ENCODE peak calls at places on chromosomes 12 and 14, in five cellular contexts. One of them, this sample, is unnamed.

GRCh38 chr14:101926085-101926484 is 38.3 kb upstream of the DYNC1H1 start:
- DNase-seq in mesendoderm: no peak
- DNase-seq in IMR-90: no peak
- DNase-seq in neuronal stem cell: no peak
- DNase-seq in H1: no peak
- DNase-seq in this sample: no peak

GRCh38 chr14:41986726-41987125 is 380.1 kb downstream of the LRFN5 start:
- DNase-seq in mesendoderm: no peak
- DNase-seq in IMR-90: peak; percentile 53
- DNase-seq in neuronal stem cell: no peak
- DNase-seq in H1: no peak
- DNase-seq in this sample: peak; percentile 19

GRCh38 chr14:69768873-69769272 is 1.9 kb downstream of the SRSF5 start:
- DNase-seq in mesendoderm: no peak
- DNase-seq in IMR-90: no peak
- DNase-seq in neuronal stem cell: no peak
- DNase-seq in H1: no peak
- DNase-seq in this sample: no peak

GRCh38 chr12:75317784-75318183 is 12.3 kb downstream of the CAPS2 start:
- DNase-seq in mesendoderm: no peak
- DNase-seq in IMR-90: no peak
- DNase-seq in neuronal stem cell: no peak
- DNase-seq in H1: no peak
- DNase-seq in this sample: no peak

GRCh38 chr12:6627598-6627997 is 8.2 kb downstream of the LPAR5 start:
- DNase-seq in mesendoderm: no peak
- DNase-seq in IMR-90: no peak
- DNase-seq in neuronal stem cell: no peak
- DNase-seq in H1: no peak
- DNase-seq in this sample: no peak

GRCh38 chr14:103177376-103177775 is 54.1 kb downstream of the TNFAIP2 start:
- DNase-seq in mesendoderm: no peak
- DNase-seq in IMR-90: no peak
- DNase-seq in neuronal stem cell: no peak
- DNase-seq in H1: no peak
- DNase-seq in this sample: no peak

GRCh38 chr14:54399560-54399959 is 2.8 kb downstream of the CDKN3 start:
- DNase-seq in mesendoderm: no peak
- DNase-seq in IMR-90: no peak
- DNase-seq in neuronal stem cell: no peak
- DNase-seq in H1: no peak
- DNase-seq in this sample: no peak

GRCh38 chr14:94004015-94004414 is 6.9 kb downstream of the CCDC197 start:
- DNase-seq in mesendoderm: no peak
- DNase-seq in IMR-90: no peak
- DNase-seq in neuronal stem cell: no peak
- DNase-seq in H1: no peak
- DNase-seq in this sample: no peak

GRCh38 chr12:48681738-48682532 is at the start of gene KANSL2:
- DNase-seq in mesendoderm: peak; percentile 100
- DNase-seq in IMR-90: peak; percentile 99
- DNase-seq in neuronal stem cell: peak; percentile 97
- DNase-seq in H1: peak; percentile 91
- DNase-seq in this sample: peak; percentile 99

GRCh38 chr12:132617822-132618682 is 524 bp upstream of the P2RX2 start:
- DNase-seq in mesendoderm: peak; percentile 22
- DNase-seq in IMR-90: no peak
- DNase-seq in neuronal stem cell: no peak
- DNase-seq in H1: no peak
- DNase-seq in this sample: no peak

GRCh38 chr14:28755198-28755794 is 11.3 kb upstream of the FOXG1 start:
- DNase-seq in mesendoderm: no peak
- DNase-seq in IMR-90: no peak
- DNase-seq in neuronal stem cell: no peak
- DNase-seq in H1: no peak
- DNase-seq in this sample: no peak

GRCh38 chr12:7788316-7788689 is 899 bp upstream of the NANOG start:
- DNase-seq in mesendoderm: peak; percentile 63
- DNase-seq in IMR-90: no peak
- DNase-seq in neuronal stem cell: no peak
- DNase-seq in H1: no peak
- DNase-seq in this sample: no peak
- H2BK15ac ChIP-seq in mesendoderm: peak overlapping the region; percentile 67
- H2BK15ac ChIP-seq in IMR-90: no peak overlapping the region
- H2BK15ac ChIP-seq in neuronal stem cell: no peak overlapping the region
- H2BK15ac ChIP-seq in H1: no peak overlapping the region
- H2BK15ac ChIP-seq in this sample: no peak overlapping the region

GRCh38 chr14:99737451-99737951 is 53.4 kb downstream of the CYP46A1 start:
- DNase-seq in mesendoderm: no peak
- DNase-seq in IMR-90: no peak
- DNase-seq in neuronal stem cell: no peak
- DNase-seq in H1: no peak
- DNase-seq in this sample: no peak
- H3K4me3 ChIP-seq in mesendoderm: no peak overlapping the region
- H3K4me3 ChIP-seq in IMR-90: peak overlapping the region; percentile 43
- H3K4me3 ChIP-seq in neuronal stem cell: no peak overlapping the region
- H3K4me3 ChIP-seq in H1: no peak overlapping the region
- H3K4me3 ChIP-seq in this sample: no peak overlapping the region

DNA sequence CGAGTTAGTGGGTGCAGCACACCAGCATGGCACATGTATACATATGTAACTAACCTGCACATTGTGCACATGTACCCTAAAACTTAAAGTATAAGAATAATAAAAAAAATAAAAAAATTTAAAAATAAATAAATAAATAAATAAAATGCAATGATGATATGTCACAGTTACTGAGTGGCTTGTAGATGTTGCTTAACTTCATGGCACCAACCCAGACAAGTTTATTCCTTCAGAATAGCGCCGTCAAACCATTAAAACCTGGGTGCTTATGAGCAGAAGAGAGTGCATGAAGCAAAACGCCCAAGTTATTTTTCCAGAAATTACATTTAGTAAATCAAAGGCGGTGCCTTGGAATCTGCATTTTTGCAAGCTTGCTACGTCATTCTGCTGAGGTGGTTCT is 417.9 kb downstream of the AEBP2 start:
- DNase-seq in mesendoderm: no peak
- DNase-seq in IMR-90: no peak
- DNase-seq in neuronal stem cell: no peak
- DNase-seq in H1: no peak
- DNase-seq in this sample: no peak
- H2BK15ac ChIP-seq in mesendoderm: no peak overlapping the region
- H2BK15ac ChIP-seq in IMR-90: no peak overlapping the region
- H2BK15ac ChIP-seq in neuronal stem cell: no peak overlapping the region
- H2BK15ac ChIP-seq in H1: no peak overlapping the region
- H2BK15ac ChIP-seq in this sample: no peak overlapping the region

DNA sequence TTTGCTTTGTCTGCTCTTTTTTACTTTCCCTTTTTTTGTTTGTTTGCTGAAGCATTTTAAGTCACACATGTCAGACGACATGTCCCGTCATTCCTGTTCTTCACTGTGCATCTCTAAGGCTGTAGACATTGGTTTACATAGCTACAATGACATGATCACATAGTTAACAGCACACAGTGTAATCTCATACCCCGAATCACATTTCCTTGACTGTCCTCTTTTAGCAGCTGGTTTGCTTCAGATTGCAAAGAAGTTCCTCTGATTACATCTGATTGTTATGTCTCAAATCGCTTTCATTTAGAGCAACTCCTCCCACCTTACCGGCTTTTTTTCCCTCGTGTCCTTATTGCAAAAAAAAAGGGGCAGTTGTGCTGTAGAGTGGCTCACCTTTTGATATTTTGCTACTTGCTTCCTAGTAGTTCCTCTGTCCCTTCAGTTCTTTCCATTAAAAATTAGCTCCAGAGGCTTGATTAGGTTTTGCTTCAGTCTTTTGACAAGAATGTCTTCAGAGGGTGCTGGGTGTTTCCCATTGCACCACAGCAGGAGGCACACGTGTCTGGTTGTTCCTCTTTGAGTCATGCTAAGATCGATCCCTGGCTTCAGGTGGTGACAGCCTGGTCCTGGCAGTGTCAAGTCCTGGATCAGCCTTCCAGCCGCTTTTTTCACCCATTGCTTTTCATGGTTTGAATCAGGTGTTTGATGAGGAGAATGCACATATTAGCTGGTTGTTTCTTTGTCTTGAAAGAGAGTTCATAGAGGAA is 35.0 kb downstream of the ZNF664 start:
- DNase-seq in mesendoderm: no peak
- DNase-seq in IMR-90: peak; percentile 75
- DNase-seq in neuronal stem cell: no peak
- DNase-seq in H1: no peak
- DNase-seq in this sample: peak; percentile 45
- H3K4me3 ChIP-seq in mesendoderm: no peak overlapping the region
- H3K4me3 ChIP-seq in IMR-90: no peak overlapping the region
- H3K4me3 ChIP-seq in neuronal stem cell: no peak overlapping the region
- H3K4me3 ChIP-seq in H1: no peak overlapping the region
- H3K4me3 ChIP-seq in this sample: no peak overlapping the region

GRCh38 chr12:111037047-111037446 is 116.7 kb upstream of the MYL2 start:
- DNase-seq in mesendoderm: no peak
- DNase-seq in IMR-90: no peak
- DNase-seq in neuronal stem cell: no peak
- DNase-seq in H1: no peak
- DNase-seq in this sample: no peak
- H2BK15ac ChIP-seq in mesendoderm: no peak overlapping the region
- H2BK15ac ChIP-seq in IMR-90: no peak overlapping the region
- H2BK15ac ChIP-seq in neuronal stem cell: no peak overlapping the region
- H2BK15ac ChIP-seq in H1: peak overlapping the region; percentile 55
- H2BK15ac ChIP-seq in this sample: no peak overlapping the region

GRCh38 chr14:105065280-105066228 is at the start of gene GPR132:
- DNase-seq in mesendoderm: no peak
- DNase-seq in IMR-90: no peak
- DNase-seq in neuronal stem cell: no peak
- DNase-seq in H1: no peak
- DNase-seq in this sample: no peak

GRCh38 chr14:105063041-105063440 is 2.2 kb downstream of the GPR132 start:
- DNase-seq in mesendoderm: no peak
- DNase-seq in IMR-90: no peak
- DNase-seq in neuronal stem cell: no peak
- DNase-seq in H1: no peak
- DNase-seq in this sample: no peak

GRCh38 chr14:105062048-105062433 is 3.2 kb downstream of the GPR132 start:
- DNase-seq in mesendoderm: no peak
- DNase-seq in IMR-90: no peak
- DNase-seq in neuronal stem cell: no peak
- DNase-seq in H1: no peak
- DNase-seq in this sample: no peak

GRCh38 chr14:105064721-105065143 is 498 bp downstream of the GPR132 start:
- DNase-seq in mesendoderm: no peak
- DNase-seq in IMR-90: peak; percentile 69
- DNase-seq in neuronal stem cell: no peak
- DNase-seq in H1: no peak
- DNase-seq in this sample: peak; percentile 29

DNA sequence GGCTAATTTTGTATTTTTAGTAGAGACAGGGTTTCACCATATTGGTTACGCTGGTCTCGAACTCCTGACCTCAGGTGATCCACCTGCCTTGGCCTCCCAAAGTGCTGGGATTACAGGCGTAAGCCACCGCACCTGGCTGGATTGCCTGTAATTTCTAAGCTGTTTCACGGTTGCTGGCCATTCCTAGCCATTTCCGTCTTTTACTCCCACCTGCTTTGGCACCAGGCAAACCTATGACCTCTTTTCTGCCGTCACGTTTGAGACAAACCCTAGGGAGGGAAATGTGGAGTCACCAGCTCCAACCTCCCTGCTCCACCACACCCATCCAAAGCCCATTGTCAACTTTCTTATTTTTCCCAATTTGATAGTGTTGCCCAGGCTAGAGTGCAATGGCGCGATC is 1.2 kb downstream of the GPR132 start:
- DNase-seq in mesendoderm: no peak
- DNase-seq in IMR-90: no peak
- DNase-seq in neuronal stem cell: no peak
- DNase-seq in H1: no peak
- DNase-seq in this sample: no peak
- H3K4me3 ChIP-seq in mesendoderm: no peak overlapping the region
- H3K4me3 ChIP-seq in IMR-90: no peak overlapping the region
- H3K4me3 ChIP-seq in neuronal stem cell: no peak overlapping the region
- H3K4me3 ChIP-seq in H1: no peak overlapping the region
- H3K4me3 ChIP-seq in this sample: no peak overlapping the region

GRCh38 chr12:20695232-20695631 is at the start of gene SLCO1C1:
- DNase-seq in mesendoderm: peak; percentile 31
- DNase-seq in IMR-90: no peak
- DNase-seq in neuronal stem cell: no peak
- DNase-seq in H1: no peak
- DNase-seq in this sample: no peak
- H2BK15ac ChIP-seq in mesendoderm: no peak within 1 kb of the TSS
- H2BK15ac ChIP-seq in IMR-90: no peak within 1 kb of the TSS
- H2BK15ac ChIP-seq in neuronal stem cell: no peak within 1 kb of the TSS
- H2BK15ac ChIP-seq in H1: no peak within 1 kb of the TSS
- H2BK15ac ChIP-seq in this sample: no peak within 1 kb of the TSS

DNA sequence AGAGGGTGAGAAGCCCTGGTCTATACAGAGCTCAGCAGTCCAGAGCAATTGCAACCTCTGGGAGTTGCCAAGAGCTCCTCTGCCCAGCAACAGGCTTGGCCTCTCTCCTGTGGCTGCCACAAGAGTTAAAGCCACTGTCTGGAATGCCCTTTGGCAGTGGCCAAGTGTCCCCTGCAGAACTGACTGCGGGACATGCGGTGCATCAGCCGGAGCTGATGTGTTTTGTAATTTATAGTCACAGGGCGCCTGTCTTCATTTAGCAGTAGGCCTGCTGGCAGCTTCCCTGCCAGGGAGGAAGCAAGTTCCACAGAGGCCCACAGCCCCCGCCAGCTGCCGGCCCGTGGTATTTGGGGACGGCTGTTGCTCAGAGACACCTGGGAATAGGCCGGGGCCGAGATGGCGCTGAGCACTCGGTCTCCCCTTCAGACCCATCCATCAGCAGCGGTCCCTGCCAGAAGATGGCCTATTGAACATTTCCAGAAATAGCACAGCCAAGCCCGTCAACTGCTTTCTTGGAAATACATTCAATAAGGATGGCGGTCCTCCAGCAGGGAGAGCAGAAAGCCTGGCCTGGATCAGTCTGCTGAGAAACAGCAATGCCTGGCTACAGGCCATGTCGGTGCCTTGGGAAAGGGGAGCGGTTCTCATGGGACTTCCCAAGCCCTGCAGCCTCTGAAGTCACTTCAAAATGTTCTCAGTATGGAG is 217.4 kb downstream of the CRADD start:
- DNase-seq in mesendoderm: no peak
- DNase-seq in IMR-90: peak; percentile 52
- DNase-seq in neuronal stem cell: no peak
- DNase-seq in H1: no peak
- DNase-seq in this sample: no peak
- H3K4me3 ChIP-seq in mesendoderm: no peak overlapping the region
- H3K4me3 ChIP-seq in IMR-90: no peak overlapping the region
- H3K4me3 ChIP-seq in neuronal stem cell: no peak overlapping the region
- H3K4me3 ChIP-seq in H1: no peak overlapping the region
- H3K4me3 ChIP-seq in this sample: no peak overlapping the region

This sample was measured in mesenchymal stem cell.